ENCODE peak calls at places on chromosomes 1 and 21, in ten cellular contexts. I is CD4-positive, alpha-beta T cell; V is heart left ventricle; N is endothelial cell; X is colonic mucosa; U is Peyer's patch; G is GM10248; O is lower leg skin; A is fibroblast of lung; B is CD8-positive, alpha-beta T cell. D is an unnamed sample.

GRCh38 chr1:53625766-53626520 is 113.0 kb downstream of the GLIS1 start:
- DNase-seq in I (no peak), X (no peak), U (no peak), V (no peak), O (no peak), G (no peak), N (no peak), A (no peak), B (no peak), D (no peak)

GRCh38 chr21:27700974-27701614 is 734.2 kb upstream of the ADAMTS5 start:
- DNase-seq in X (peak), U (peak), G (peak), B (peak), I (peak), A (peak), V (peak), N (peak), O (peak), D (peak)

GRCh38 chr1:62294211-62294610 is 25.0 kb downstream of the KANK4 start:
- DNase-seq in I (no peak), G (no peak), O (no peak), U (no peak), B (no peak), N (peak), X (no peak), A (peak), V (no peak), D (peak)

GRCh38 chr1:62417351-62417999 is 19.4 kb upstream of the USP1 start:
- DNase-seq in V (no peak), I (no peak), O (no peak), X (no peak), U (no peak), G (no peak), N (no peak), A (peak), B (no peak), D (no peak)

GRCh38 chr1:246632584-246633168 is 66.4 kb downstream of the CNST start:
- DNase-seq in G (no peak), V (no peak), U (no peak), B (no peak), A (peak), N (no peak), I (no peak), O (no peak), X (no peak), D (no peak)

GRCh38 chr1:62905309-62905708 is 121.4 kb downstream of the ATG4C start:
- DNase-seq in X (no peak), V (no peak), N (no peak), I (no peak), A (no peak), G (no peak), B (no peak), U (no peak), O (no peak), D (no peak)

GRCh38 chr1:20343149-20343936 is 52.7 kb downstream of the VWA5B1 start:
- DNase-seq in X (peak), A (no peak), U (peak), N (peak), G (peak), I (peak), O (no peak), B (no peak), V (peak), D (no peak)

GRCh38 chr1:89271616-89272015 is 1.0 kb downstream of the GBP5 start:
- DNase-seq in X (no peak), G (no peak), A (peak), V (no peak), I (no peak), O (no peak), B (no peak), U (no peak), N (no peak), D (no peak)

GRCh38 chr1:94094466-94095111 is 26.4 kb downstream of the ABCA4 start:
- DNase-seq in X (peak), O (peak), U (no peak), N (no peak), I (no peak), B (no peak), G (no peak), V (peak), A (peak), D (no peak)

GRCh38 chr1:53541263-53541625 is 82.0 kb downstream of the DMRTB1 start:
- DNase-seq in U (no peak), A (no peak), I (no peak), N (no peak), X (no peak), O (no peak), G (no peak), B (no peak), V (peak), D (no peak)

GRCh38 chr1:1283821-1284220 is 3.6 kb downstream of the SCNN1D start:
- DNase-seq in G (peak), V (no peak), X (no peak), A (no peak), B (no peak), O (no peak), I (no peak), U (no peak), N (no peak), D (no peak)

GRCh38 chr1:8495928-8496401 is 178.1 kb downstream of the SLC45A1 start:
- DNase-seq in I (no peak), G (no peak), V (no peak), X (no peak), A (no peak), B (no peak), N (no peak), O (no peak), U (no peak), D (no peak)

GRCh38 chr1:110370827-110371226 is 20.0 kb downstream of the SLC16A4 start:
- DNase-seq in G (no peak), X (no peak), N (no peak), B (no peak), O (no peak), I (no peak), V (no peak), A (peak), U (no peak), D (no peak)

GRCh38 chr21:29449306-29449940 is 150.7 kb downstream of the BACH1 start:
- DNase-seq in O (no peak), V (no peak), B (no peak), X (no peak), N (no peak), I (no peak), A (no peak), U (no peak), G (no peak), D (no peak)

GRCh38 chr1:209387271-209387968 is 196.1 kb upstream of the CAMK1G start:
- DNase-seq in V (no peak), N (no peak), B (no peak), U (no peak), O (peak), G (no peak), X (no peak), I (no peak), A (no peak), D (no peak)

GRCh38 chr1:209384710-209385550 is 198.6 kb upstream of the CAMK1G start:
- DNase-seq in G (no peak), V (no peak), U (no peak), X (no peak), O (no peak), B (no peak), A (no peak), N (no peak), I (no peak), D (no peak)

GRCh38 chr1:209387969-209388329 is 195.6 kb upstream of the CAMK1G start:
- DNase-seq in N (no peak), O (no peak), A (no peak), G (no peak), V (no peak), U (no peak), I (no peak), X (no peak), B (no peak), D (no peak)

GRCh38 chr1:209383907-209384709 is 199.4 kb upstream of the CAMK1G start:
- DNase-seq in A (no peak), G (no peak), V (no peak), O (no peak), N (no peak), B (no peak), X (no peak), U (no peak), I (no peak), D (no peak)

DNA sequence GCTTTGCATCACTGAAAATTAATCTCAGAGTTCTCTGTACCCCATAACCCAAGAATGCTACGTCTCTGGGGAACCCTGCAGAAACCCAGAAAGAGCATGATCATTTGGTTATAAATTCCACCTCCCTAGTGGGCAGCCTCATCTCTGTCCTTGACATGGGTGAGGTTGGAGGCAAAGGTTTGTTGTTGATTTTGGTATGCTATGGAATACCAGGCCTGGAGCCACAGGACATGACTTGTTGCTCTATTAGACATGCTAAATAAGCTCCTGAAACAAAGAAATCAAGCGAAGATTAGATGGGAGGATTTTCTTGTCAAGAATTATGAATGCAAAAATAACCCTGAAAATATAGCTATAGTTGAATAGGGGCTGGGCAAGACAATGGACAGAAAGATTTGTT is 197.4 kb upstream of the CAMK1G start:
- DNase-seq in X (no peak), O (no peak), N (no peak), B (no peak), I (no peak), A (no peak), U (no peak), V (no peak), G (no peak), D (no peak)
- TF ChIP-seq CTCF in X (no peak), O (no peak), N (no peak), B (no peak), I (no peak), A (no peak), U (no peak), V (no peak), G (no peak), D (no peak)

DNA sequence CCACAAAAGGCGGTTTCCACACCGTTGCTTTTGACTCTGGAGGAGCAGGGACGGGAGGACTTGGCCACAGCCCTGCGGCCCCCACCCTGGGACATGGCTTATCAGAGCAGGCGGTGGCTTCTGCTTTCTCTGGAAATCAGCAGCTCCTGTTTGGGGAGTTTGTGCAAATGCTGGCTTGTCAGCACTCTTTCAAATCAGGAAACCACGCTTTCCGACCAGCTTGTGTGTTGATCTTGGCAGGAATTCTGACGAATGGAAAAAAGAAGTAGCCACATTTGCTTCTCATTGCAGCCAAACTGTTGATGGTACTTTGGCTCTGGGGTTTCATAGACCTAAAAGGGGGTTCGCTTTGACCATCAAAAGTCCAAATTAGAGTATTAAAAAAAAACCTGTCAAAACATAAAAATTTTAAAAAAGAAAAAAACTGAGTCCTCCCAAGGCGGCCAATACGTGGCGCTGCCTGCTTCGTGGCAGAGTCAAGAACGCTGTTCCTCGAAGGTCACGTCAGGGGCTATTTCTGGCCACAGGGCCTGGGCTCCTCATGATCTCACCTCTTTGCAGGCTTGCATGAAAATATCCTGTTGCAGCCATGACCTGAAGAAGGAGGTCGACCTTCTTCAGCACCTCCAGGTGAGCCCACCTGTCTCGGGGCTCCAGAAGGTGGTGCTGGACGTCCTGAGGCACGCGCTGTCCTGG is 80.8 kb upstream of the EFHD2 start:
- DNase-seq in B (no peak), I (no peak), G (peak), A (peak), N (no peak), V (peak), U (peak), O (peak), X (peak), D (peak)
- TF ChIP-seq CTCF in B (no peak), I (no peak), G (peak), A (peak), N (no peak), V (peak), U (no peak), O (no peak), X (no peak), D (no peak)

DNA sequence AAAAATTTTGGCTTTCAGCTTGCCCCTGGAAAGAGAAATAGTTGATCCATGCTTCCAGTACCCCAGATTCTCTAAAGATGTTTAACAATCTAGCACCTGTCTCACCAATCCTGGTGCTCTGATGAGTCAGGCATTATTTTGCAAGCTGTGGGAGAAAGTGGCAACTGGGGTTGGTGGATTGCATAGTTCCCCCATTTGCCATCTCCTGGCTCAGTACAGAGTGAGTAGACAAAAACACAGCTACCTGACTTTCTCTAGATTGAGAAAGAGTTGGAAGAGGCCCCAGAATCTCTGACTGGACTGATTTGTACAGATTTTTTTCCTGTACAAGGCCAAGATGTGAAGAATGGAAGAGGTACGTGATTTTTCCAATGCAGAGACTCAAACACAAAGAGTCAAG is 75.1 kb upstream of the NEGR1 start:
- DNase-seq in O (no peak), U (no peak), N (no peak), I (no peak), V (no peak), G (no peak), X (no peak), B (no peak), A (peak), D (no peak)
- TF ChIP-seq CTCF in O (no peak), U (no peak), N (no peak), I (no peak), V (no peak), G (no peak), X (no peak), B (no peak), A (no peak), D (no peak)

GRCh38 chr1:169550294-169550693 is 36.0 kb downstream of the F5 start:
- DNase-seq in I (no peak), U (no peak), A (peak), V (no peak), B (no peak), N (no peak), O (no peak), G (peak), X (no peak), D (no peak)
- TF ChIP-seq CTCF in I (peak), U (peak), A (peak), V (peak), B (peak), N (peak), O (no peak), G (peak), X (peak), D (peak)

GRCh38 chr1:237799762-237800474 is 90.8 kb downstream of the ZP4 start:
- DNase-seq in B (no peak), G (peak), U (peak), A (peak), V (peak), O (no peak), N (peak), I (no peak), X (peak), D (peak)
- TF ChIP-seq CTCF in B (no peak), G (peak), U (peak), A (peak), V (no peak), O (no peak), N (no peak), I (no peak), X (peak), D (no peak)

DNA sequence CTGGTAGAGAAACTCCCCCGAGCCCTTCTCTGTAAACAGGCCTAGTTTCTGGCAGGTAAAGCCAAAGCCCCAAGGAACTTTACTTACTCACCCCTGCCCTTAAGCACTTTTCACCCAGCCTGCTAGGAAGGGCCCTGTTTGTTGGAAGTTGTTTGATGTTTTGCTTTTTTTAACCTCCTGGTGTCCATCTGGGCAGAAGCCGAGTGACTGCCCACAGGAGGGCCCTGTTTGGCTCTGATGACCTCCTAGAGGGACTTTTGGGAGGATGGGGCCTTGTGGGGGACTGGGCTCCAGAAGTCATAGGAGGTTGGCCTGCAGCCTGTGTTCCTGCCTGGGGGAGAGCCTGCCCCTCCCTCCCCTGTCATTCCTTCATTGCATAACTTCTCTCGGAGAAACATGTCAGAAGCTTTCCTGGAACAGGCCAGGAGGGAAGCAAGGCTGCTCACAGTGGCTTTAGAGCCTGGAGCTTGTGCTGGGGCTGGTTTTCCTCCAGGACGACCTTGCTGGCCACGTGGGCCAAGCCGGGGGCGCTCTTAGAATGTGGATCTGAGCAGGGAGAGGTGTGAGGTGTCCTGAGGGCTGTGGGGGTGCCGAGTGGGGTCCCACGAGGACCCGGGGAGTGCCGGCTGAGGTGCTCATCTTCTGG is 33.9 kb downstream of the COQ8A start:
- DNase-seq in X (peak), A (peak), I (peak), B (no peak), G (no peak), U (no peak), O (no peak), N (no peak), V (peak), D (no peak)
- TF ChIP-seq CTCF in X (no peak), A (no peak), I (no peak), B (no peak), G (no peak), U (no peak), O (no peak), N (no peak), V (no peak), D (no peak)

GRCh38 chr1:184753608-184754478 is 815 bp downstream of the EDEM3 start:
- DNase-seq in G (peak), U (no peak), A (peak), B (peak), O (no peak), V (peak), I (peak), N (peak), X (peak), D (peak)
- TF ChIP-seq CTCF in G (no peak), U (no peak), A (no peak), B (no peak), O (no peak), V (no peak), I (no peak), N (no peak), X (no peak), D (no peak)

GRCh38 chr1:173489149-173489600 is 12.0 kb downstream of the PRDX6 start:
- DNase-seq in B (no peak), V (no peak), A (no peak), X (no peak), G (no peak), U (no peak), I (no peak), O (no peak), N (peak), D (no peak)
- TF ChIP-seq CTCF in B (no peak), V (no peak), A (no peak), X (no peak), G (no peak), U (no peak), I (no peak), O (no peak), N (no peak), D (no peak)

DNA sequence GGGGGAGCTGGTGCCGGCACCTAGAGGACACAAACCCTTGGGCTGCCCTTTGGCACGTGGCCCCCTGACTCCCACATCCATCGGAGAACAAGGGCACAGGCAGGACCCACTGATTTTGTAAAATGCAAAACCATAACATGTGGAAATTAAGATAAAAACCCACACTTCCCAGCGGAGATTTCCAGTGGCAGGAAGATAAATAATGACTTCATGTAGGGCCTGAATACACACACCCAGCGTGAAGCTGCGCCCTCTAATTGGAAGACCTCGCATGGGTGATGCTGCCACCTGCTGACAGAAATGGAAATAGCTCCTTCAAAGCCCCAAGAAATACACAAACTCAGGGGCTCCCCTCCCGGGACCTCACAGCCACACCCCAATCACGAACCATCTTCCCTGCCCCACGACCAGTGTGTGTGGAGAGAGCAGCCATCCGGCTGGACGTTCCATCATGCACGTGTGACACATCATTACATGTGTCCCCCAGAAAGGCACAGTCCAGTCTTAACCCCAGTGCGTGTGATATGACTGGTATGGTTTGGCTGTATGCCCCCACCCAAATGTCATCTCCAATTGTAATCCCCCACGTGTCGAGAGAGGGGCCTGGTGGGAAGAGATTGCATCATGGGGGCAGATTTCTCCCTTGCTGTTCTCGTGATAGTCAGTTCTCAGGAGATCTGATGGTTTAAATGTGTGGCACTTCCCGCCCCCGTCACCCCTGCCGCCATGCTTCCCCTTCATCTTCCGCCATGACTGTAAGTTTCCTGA is 5.7 kb upstream of the TPRG1L start:
- DNase-seq in O (peak), B (peak), I (peak), G (peak), U (peak), V (peak), A (peak), N (peak), X (peak), D (peak)
- TF ChIP-seq CTCF in O (no peak), B (peak), I (peak), G (peak), U (peak), V (peak), A (peak), N (peak), X (peak), D (peak)